ENCODE peak calls at places on chromosomes 1 and 21, in nine cellular contexts. One of them, this sample, is unnamed.

GRCh38 chr1:31707711-31708110 is 3.9 kb upstream of the COL16A1 start:
- DNase-seq in NCI-H187 treated with DMSO at 0.1 percent for 48 hours: no peak
- DNase-seq in stimulated activated CD4-positive, alpha-beta T cell treated with anti-CD3 and anti-CD28 coated beads, Interleukin-1b, Interleukin-23, amount 100 ng/mL, for 1 hour: no peak
- DNase-seq in amygdala: no peak
- DNase-seq in D341Med: no peak
- DNase-seq in kidney tubule cell: peak; percentile 36
- DNase-seq in MCF 10A: peak; percentile 74
- DNase-seq in endothelial cell: no peak
- DNase-seq in CD8-positive, alpha-beta memory T cell: no peak
- DNase-seq in this sample: no peak

GRCh38 chr1:27360159-27361043 is 6.4 kb downstream of the MAP3K6 start:
- DNase-seq in NCI-H187 treated with DMSO at 0.1 percent for 48 hours: no peak
- DNase-seq in D341Med: no peak
- DNase-seq in endothelial cell: no peak
- DNase-seq in MCF 10A: no peak
- DNase-seq in stimulated activated CD4-positive, alpha-beta T cell treated with anti-CD3 and anti-CD28 coated beads, Interleukin-1b, Interleukin-23, amount 100 ng/mL, for 1 hour: no peak
- DNase-seq in kidney tubule cell: no peak
- DNase-seq in CD8-positive, alpha-beta memory T cell: peak; percentile 77
- DNase-seq in amygdala: peak; percentile 71
- DNase-seq in this sample: no peak

GRCh38 chr1:12052008-12052573 is 11.0 kb upstream of the TNFRSF8 start:
- DNase-seq in MCF 10A: peak; percentile 89
- DNase-seq in stimulated activated CD4-positive, alpha-beta T cell treated with anti-CD3 and anti-CD28 coated beads, Interleukin-1b, Interleukin-23, amount 100 ng/mL, for 1 hour: no peak
- DNase-seq in kidney tubule cell: peak; percentile 88
- DNase-seq in NCI-H187 treated with DMSO at 0.1 percent for 48 hours: no peak
- DNase-seq in CD8-positive, alpha-beta memory T cell: no peak
- DNase-seq in D341Med: no peak
- DNase-seq in endothelial cell: no peak
- DNase-seq in amygdala: peak; percentile 20
- DNase-seq in this sample: peak; percentile 81

GRCh38 chr21:29938968-29939858 is 583 bp downstream of the GRIK1 start:
- DNase-seq in endothelial cell: peak; percentile 38
- DNase-seq in kidney tubule cell: peak; percentile 2
- DNase-seq in MCF 10A: no peak
- DNase-seq in D341Med: peak; percentile 73
- DNase-seq in amygdala: no peak
- DNase-seq in NCI-H187 treated with DMSO at 0.1 percent for 48 hours: no peak
- DNase-seq in stimulated activated CD4-positive, alpha-beta T cell treated with anti-CD3 and anti-CD28 coated beads, Interleukin-1b, Interleukin-23, amount 100 ng/mL, for 1 hour: no peak
- DNase-seq in CD8-positive, alpha-beta memory T cell: no peak
- DNase-seq in this sample: no peak

GRCh38 chr1:151013518-151013917 is 5.3 kb downstream of the PRUNE1 start:
- DNase-seq in NCI-H187 treated with DMSO at 0.1 percent for 48 hours: peak; percentile 84
- DNase-seq in stimulated activated CD4-positive, alpha-beta T cell treated with anti-CD3 and anti-CD28 coated beads, Interleukin-1b, Interleukin-23, amount 100 ng/mL, for 1 hour: no peak
- DNase-seq in kidney tubule cell: no peak
- DNase-seq in MCF 10A: no peak
- DNase-seq in amygdala: no peak
- DNase-seq in D341Med: no peak
- DNase-seq in endothelial cell: no peak
- DNase-seq in CD8-positive, alpha-beta memory T cell: no peak
- DNase-seq in this sample: no peak

GRCh38 chr1:219555802-219556201 is 57.1 kb downstream of the ZC3H11B start:
- DNase-seq in CD8-positive, alpha-beta memory T cell: no peak
- DNase-seq in endothelial cell: no peak
- DNase-seq in MCF 10A: peak; percentile 86
- DNase-seq in kidney tubule cell: peak; percentile 6
- DNase-seq in stimulated activated CD4-positive, alpha-beta T cell treated with anti-CD3 and anti-CD28 coated beads, Interleukin-1b, Interleukin-23, amount 100 ng/mL, for 1 hour: no peak
- DNase-seq in D341Med: no peak
- DNase-seq in NCI-H187 treated with DMSO at 0.1 percent for 48 hours: no peak
- DNase-seq in amygdala: peak; percentile 19
- DNase-seq in this sample: no peak

GRCh38 chr1:46532498-46533178 is 18.8 kb downstream of the KNCN start:
- DNase-seq in D341Med: peak; percentile 92
- DNase-seq in NCI-H187 treated with DMSO at 0.1 percent for 48 hours: no peak
- DNase-seq in amygdala: peak; percentile 18
- DNase-seq in endothelial cell: peak; percentile 75
- DNase-seq in stimulated activated CD4-positive, alpha-beta T cell treated with anti-CD3 and anti-CD28 coated beads, Interleukin-1b, Interleukin-23, amount 100 ng/mL, for 1 hour: peak; percentile 36
- DNase-seq in MCF 10A: no peak
- DNase-seq in kidney tubule cell: peak; percentile 50
- DNase-seq in CD8-positive, alpha-beta memory T cell: peak; percentile 78
- DNase-seq in this sample: no peak

GRCh38 chr1:89736937-89737733 is 83.7 kb upstream of the LRRC8D start:
- DNase-seq in D341Med: no peak
- DNase-seq in stimulated activated CD4-positive, alpha-beta T cell treated with anti-CD3 and anti-CD28 coated beads, Interleukin-1b, Interleukin-23, amount 100 ng/mL, for 1 hour: no peak
- DNase-seq in NCI-H187 treated with DMSO at 0.1 percent for 48 hours: no peak
- DNase-seq in amygdala: no peak
- DNase-seq in MCF 10A: no peak
- DNase-seq in kidney tubule cell: no peak
- DNase-seq in endothelial cell: no peak
- DNase-seq in CD8-positive, alpha-beta memory T cell: no peak
- DNase-seq in this sample: no peak

This sample was measured in coronary artery.